ENCODE peak calls at places on chromosomes 11 and 22, in six cellular contexts. Y, B, L, X, E and F are unnamed samples.

GRCh38 chr11:45985212-45985611 is 62.8 kb downstream of the LARGE2 start:
- DNase-seq in L (no peak), B (no peak), Y (no peak), E (no peak), X (no peak), F (no peak)

GRCh38 chr11:3840289-3840869 is 380 bp downstream of the RHOG start:
- DNase-seq in Y (no peak), B (no peak), L (no peak), E (no peak), X (peak), F (no peak)

GRCh38 chr11:87298155-87298554 is 260.4 kb downstream of the TMEM135 start:
- DNase-seq in Y (no peak), L (no peak), B (no peak), E (no peak), X (no peak), F (no peak)

GRCh38 chr11:106156290-106156937 is 79.0 kb downstream of the AASDHPPT start:
- DNase-seq in Y (no peak), B (peak), X (peak), L (peak), E (peak), F (no peak)

GRCh38 chr11:84558085-84558905 is 1068.8 kb downstream of the DLG2 start:
- DNase-seq in E (peak), L (peak), X (peak), Y (no peak), B (peak), F (peak)

GRCh38 chr11:60363542-60364525 is 14.5 kb upstream of the MS4A7 start:
- DNase-seq in E (peak), B (peak), X (peak), Y (peak), L (peak), F (peak)

GRCh38 chr22:43923631-43924548 is at the start of gene PNPLA3:
- DNase-seq in Y (peak), L (peak), E (peak), B (peak), X (peak), F (peak)

GRCh38 chr22:47205081-47205491 is 442.6 kb downstream of the TBC1D22A start:
- DNase-seq in X (no peak), Y (no peak), B (no peak), E (no peak), L (no peak), F (no peak)

GRCh38 chr11:134516529-134516928 is 104.5 kb upstream of the B3GAT1 start:
- DNase-seq in L (no peak), X (no peak), B (no peak), Y (no peak), E (no peak), F (no peak)

GRCh38 chr11:9231848-9232177 is 33.3 kb downstream of the DENND5A start:
- DNase-seq in B (peak), E (peak), X (peak), L (peak), Y (no peak), F (peak)

GRCh38 chr11:10050561-10050960 is 243.5 kb downstream of the SBF2 start:
- DNase-seq in B (no peak), X (no peak), L (no peak), Y (no peak), E (no peak), F (no peak)

GRCh38 chr11:79262221-79262620 is 178.6 kb downstream of the TENM4 start:
- DNase-seq in L (peak), X (no peak), Y (no peak), B (peak), E (no peak), F (no peak)

GRCh38 chr11:60868682-60869450 is 1.5 kb downstream of the ZP1 start:
- DNase-seq in Y (no peak), X (no peak), E (no peak), B (no peak), L (no peak), F (no peak)

GRCh38 chr22:37627545-37627944 is 11.9 kb upstream of the SH3BP1 start:
- DNase-seq in B (no peak), E (no peak), X (peak), L (no peak), Y (no peak), F (peak)

GRCh38 chr11:63910605-63911195 is 6.3 kb downstream of the RCOR2 start:
- DNase-seq in E (no peak), Y (no peak), B (no peak), L (no peak), X (no peak), F (no peak)

GRCh38 chr22:32717337-32718240 is 83.9 kb upstream of the TIMP3 start:
- DNase-seq in Y (no peak), E (no peak), L (peak), B (no peak), X (no peak), F (no peak)

GRCh38 chr22:23121026-23121823 is 20.6 kb downstream of the RSPH14 start:
- DNase-seq in B (peak), L (no peak), Y (no peak), E (peak), X (no peak), F (no peak)

GRCh38 chr11:126477526-126478275 is 122.2 kb downstream of the ST3GAL4 start:
- DNase-seq in E (no peak), Y (no peak), L (no peak), B (no peak), X (no peak), F (peak)

GRCh38 chr22:24402460-24403192 is 24.8 kb upstream of the ADORA2A start:
- DNase-seq in L (peak), X (peak), B (peak), Y (no peak), E (no peak), F (no peak)

GRCh38 chr11:116240661-116241060 is 532.1 kb downstream of the BUD13 start:
- DNase-seq in E (no peak), X (no peak), L (peak), B (no peak), Y (no peak), F (no peak)